ENCODE peak calls at places on chromosomes 4 and X, in ten cellular contexts. I is esophagus muscularis mucosa; A is CD4-positive, alpha-beta T cell; K is progenitor cell of endocrine pancreas; Z is heart right ventricle; S is body of pancreas; U is HL-60; H is WERI-Rb-1; E is IMR-90; W is AG04449. G is an unnamed sample.

GRCh38 chr4:34148322-34148908 is 2095.9 kb downstream of the ARAP2 start:
- DNase-seq in K (no peak), U (no peak), W (no peak), Z (no peak), I (no peak), A (no peak), H (no peak), E (no peak), S (no peak), G (no peak)

GRCh38 chr4:24470681-24471622 is 113.4 kb downstream of the DHX15 start:
- DNase-seq in H (peak), A (no peak), E (peak), K (peak), W (no peak), Z (peak), I (no peak), S (peak), U (no peak), G (peak)

GRCh38 chr4:54234497-54235205 is 5.6 kb downstream of the PDGFRA start:
- DNase-seq in E (no peak), K (no peak), Z (no peak), W (no peak), I (no peak), S (no peak), U (no peak), H (no peak), A (no peak), G (no peak)

GRCh38 chr4:7890635-7891393 is 48.8 kb downstream of the AFAP1 start:
- DNase-seq in U (no peak), K (no peak), Z (no peak), I (no peak), E (peak), H (no peak), S (no peak), W (peak), A (no peak), G (no peak)

GRCh38 chrX:56113785-56114436 is 118.2 kb upstream of the KLF8 start:
- DNase-seq in W (no peak), H (no peak), A (no peak), I (no peak), Z (no peak), S (no peak), K (no peak), U (no peak), E (no peak), G (no peak)

GRCh38 chr4:55169352-55169959 is 44.1 kb upstream of the KDR start:
- DNase-seq in S (no peak), K (no peak), Z (peak), H (no peak), U (no peak), E (peak), W (no peak), A (no peak), I (no peak), G (no peak)

GRCh38 chr4:150578745-150579470 is 3.0 kb upstream of the MAB21L2 start:
- DNase-seq in Z (no peak), E (peak), U (no peak), A (no peak), H (no peak), S (peak), I (no peak), K (no peak), W (no peak), G (peak)

GRCh38 chr4:116585240-116585639 is 500.1 kb downstream of the TRAM1L1 start:
- DNase-seq in I (no peak), S (no peak), U (no peak), E (no peak), H (no peak), K (no peak), A (no peak), Z (no peak), W (no peak), G (no peak)

GRCh38 chrX:144849141-144849540 is 398.2 kb upstream of the SPANXN1 start:
- DNase-seq in H (no peak), A (no peak), W (no peak), Z (no peak), K (no peak), I (no peak), U (no peak), S (no peak), E (no peak), G (no peak)

GRCh38 chr4:185002784-185003183 is 15.5 kb upstream of the HELT start:
- DNase-seq in I (no peak), H (no peak), E (no peak), A (no peak), W (no peak), S (no peak), U (peak), Z (no peak), K (no peak), G (no peak)

GRCh38 chr4:106803107-106803506 is 233.0 kb downstream of the DKK2 start:
- DNase-seq in H (no peak), A (no peak), U (no peak), W (no peak), I (no peak), Z (no peak), K (no peak), E (no peak), S (no peak), G (no peak)

GRCh38 chr4:106810122-106810521 is 226.0 kb downstream of the DKK2 start:
- DNase-seq in H (no peak), S (no peak), E (no peak), U (no peak), A (no peak), Z (no peak), I (no peak), W (no peak), K (no peak), G (no peak)

GRCh38 chr4:106806158-106806797 is 229.8 kb downstream of the DKK2 start:
- DNase-seq in K (no peak), I (no peak), Z (no peak), A (no peak), S (no peak), U (no peak), E (no peak), W (no peak), H (no peak), G (no peak)

DNA sequence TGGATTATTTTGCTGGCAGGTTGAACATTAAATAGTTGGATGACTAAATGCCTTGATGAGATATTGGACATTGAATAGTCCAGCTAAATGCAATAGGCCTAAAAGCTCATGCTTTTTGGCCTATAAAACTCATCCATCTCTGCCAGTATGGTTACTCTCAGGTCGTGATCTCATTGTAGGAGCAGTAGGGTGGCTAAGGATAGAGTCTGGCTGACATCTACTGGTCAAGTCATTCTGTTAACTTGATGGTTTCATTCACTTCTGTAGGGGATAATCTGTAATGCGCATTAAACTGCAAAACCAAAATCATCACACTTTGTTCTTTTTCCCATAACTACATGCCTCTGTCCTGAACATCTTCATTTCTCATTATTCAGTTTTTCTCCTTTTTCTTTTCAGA is 227.0 kb downstream of the DKK2 start:
- DNase-seq in A (no peak), Z (no peak), W (no peak), K (no peak), E (peak), H (peak), U (peak), I (no peak), S (no peak), G (peak)
- TF ChIP-seq CTCF in A (no peak), Z (no peak), W (peak), K (peak), E (peak), H (peak), U (peak), I (peak), S (no peak), G (no peak)

DNA sequence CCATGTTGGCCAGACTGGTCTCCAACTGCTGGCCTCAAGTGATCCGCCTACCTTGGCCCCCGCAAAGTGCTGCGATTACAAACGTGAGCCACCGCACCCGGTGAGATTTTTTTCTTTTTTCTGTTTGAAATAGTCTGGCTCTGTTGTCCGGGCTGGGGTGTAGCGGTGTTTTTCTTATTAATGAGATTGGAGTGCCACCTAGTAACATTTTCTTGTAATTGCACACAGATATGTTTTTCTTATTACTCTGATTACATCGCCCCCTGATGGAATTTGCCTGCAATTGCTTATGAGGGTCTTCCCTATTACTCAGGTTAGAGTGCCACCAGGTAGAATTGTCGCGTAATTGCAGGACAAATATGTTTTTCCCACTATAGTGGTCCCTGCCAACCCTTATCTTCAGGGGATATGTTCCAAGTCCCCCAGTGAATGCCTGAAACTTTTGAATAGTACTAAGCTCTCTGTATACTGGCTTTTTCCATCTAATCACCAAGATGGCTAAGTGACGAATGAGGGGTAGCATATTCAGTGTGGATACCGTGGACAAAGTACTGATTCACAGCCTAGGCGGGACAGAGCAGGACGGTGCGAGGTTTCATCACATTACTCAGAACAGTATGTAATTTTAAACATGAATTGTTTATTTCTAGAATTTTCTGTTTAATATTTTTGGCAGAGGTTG is 8.6 kb upstream of the PDHA1 start:
- DNase-seq in H (peak), I (no peak), K (no peak), Z (no peak), W (no peak), S (no peak), U (no peak), A (no peak), E (peak), G (peak)
- TF ChIP-seq CTCF in H (peak), I (no peak), K (peak), Z (no peak), W (no peak), S (no peak), U (peak), A (no peak), E (peak), G (peak)

GRCh38 chr4:4880492-4880891 is 21.0 kb downstream of the MSX1 start:
- DNase-seq in W (no peak), I (no peak), Z (no peak), H (no peak), E (no peak), S (no peak), U (no peak), A (no peak), K (no peak), G (no peak)
- TF ChIP-seq CTCF in W (no peak), I (peak), Z (no peak), H (peak), E (peak), S (peak), U (no peak), A (peak), K (peak), G (no peak)

GRCh38 chrX:153688534-153688899 is 791 bp downstream of the SLC6A8 start:
- DNase-seq in H (no peak), I (no peak), S (no peak), U (no peak), K (no peak), Z (no peak), W (no peak), E (no peak), A (no peak), G (no peak)

GRCh38 chrX:153688900-153689590 is 1.3 kb downstream of the SLC6A8 start:
- DNase-seq in U (no peak), A (no peak), K (no peak), W (no peak), Z (peak), I (no peak), E (peak), H (no peak), S (peak), G (no peak)

GRCh38 chrX:153688071-153688470 is 345 bp downstream of the SLC6A8 start:
- DNase-seq in Z (no peak), I (no peak), H (no peak), A (no peak), S (no peak), E (no peak), W (no peak), K (no peak), U (no peak), G (no peak)

GRCh38 chrX:153685751-153686676 is 1.7 kb upstream of the SLC6A8 start:
- DNase-seq in U (no peak), H (peak), S (peak), W (no peak), E (no peak), Z (no peak), K (no peak), A (no peak), I (no peak), G (no peak)

GRCh38 chrX:153687121-153688039 is at the start of gene SLC6A8:
- DNase-seq in E (peak), U (no peak), Z (peak), I (no peak), A (peak), K (peak), S (peak), W (no peak), H (peak), G (peak)
- TF ChIP-seq CTCF in E (peak), U (no peak), Z (no peak), I (peak), A (peak), K (peak), S (no peak), W (no peak), H (peak), G (no peak)

GRCh38 chr4:155208258-155209054 is at the start of gene NPY2R:
- DNase-seq in K (peak), Z (no peak), S (peak), H (peak), I (no peak), W (no peak), E (no peak), A (no peak), U (no peak), G (peak)

GRCh38 chr4:155207534-155208257 is 740 bp upstream of the NPY2R start:
- DNase-seq in H (peak), Z (no peak), U (no peak), E (no peak), S (peak), K (peak), W (no peak), A (no peak), I (no peak), G (peak)
- TF ChIP-seq CTCF in H (peak), Z (no peak), U (no peak), E (no peak), S (no peak), K (peak), W (no peak), A (no peak), I (no peak), G (no peak)

DNA sequence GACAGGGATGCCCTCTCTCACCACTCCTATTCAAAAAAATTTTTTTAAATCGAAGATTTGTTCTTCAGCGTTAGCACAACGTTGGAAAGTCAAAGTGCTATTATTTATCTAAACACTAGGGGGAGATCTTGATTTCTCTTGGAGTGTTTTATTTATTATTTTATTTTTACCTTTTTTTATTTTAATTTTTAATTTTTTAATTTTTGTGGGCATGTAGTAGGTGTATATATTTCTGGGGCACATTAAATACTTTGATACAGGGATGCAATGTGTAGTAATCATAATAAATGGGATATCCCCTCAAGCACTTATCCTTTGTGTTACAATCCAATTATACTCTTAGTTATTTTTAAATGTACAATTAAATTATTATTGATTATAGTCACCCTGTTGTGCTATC is 37.4 kb upstream of the SLC10A4 start:
- DNase-seq in W (no peak), H (no peak), Z (no peak), I (no peak), K (no peak), S (no peak), E (peak), U (no peak), A (no peak), G (no peak)
- TF ChIP-seq CTCF in W (no peak), H (no peak), Z (peak), I (peak), K (peak), S (peak), E (peak), U (peak), A (peak), G (peak)